ENCODE peak calls at places on chromosomes 3 and 15, in ten cellular contexts. Z is Calu3, M is PC-9, I is cardiac muscle cell, K is fibroblast of lung, Q is nephron progenitor cell, N is choroid plexus epithelial cell, O is cardiac fibroblast, F is GM20000, L is colonic mucosa. A is an unnamed sample.

GRCh38 chr3:15610083-15610482 is 8.5 kb downstream of the BTD start:
- DNase-seq in Z (no peak), M (no peak), I (peak; percentile 91), K (peak; percentile 86), Q (no peak), N (peak; percentile 80), O (peak; percentile 92), F (no peak), L (no peak), A (no peak)

GRCh38 chr15:31272558-31273257 is 53.9 kb upstream of the KLF13 start:
- DNase-seq in Z (peak; percentile 8), M (no peak), I (no peak), K (no peak), Q (no peak), N (no peak), O (no peak), F (no peak), L (peak; percentile 94), A (peak; percentile 66)

GRCh38 chr15:72369964-72370363 is 5.8 kb downstream of the HEXA start:
- DNase-seq in Z (no peak), M (no peak), I (peak; percentile 8), K (no peak), Q (no peak), N (peak; percentile 7), O (peak; percentile 14), F (no peak), L (no peak), A (no peak)

GRCh38 chr3:34108976-34109375 is 310.5 kb downstream of the PDCD6IP start:
- DNase-seq in Z (no peak), M (no peak), I (no peak), K (no peak), Q (no peak), N (no peak), O (no peak), F (no peak), L (no peak), A (no peak)

GRCh38 chr15:41568350-41569017 is 9.5 kb downstream of the TYRO3 start:
- DNase-seq in Z (peak; percentile 6), M (no peak), I (peak; percentile 92), K (peak; percentile 15), Q (peak; percentile 73), N (peak; percentile 54), O (peak; percentile 31), F (no peak), L (no peak), A (no peak)

GRCh38 chr15:60395276-60396011 is 2.3 kb downstream of the ANXA2 start:
- DNase-seq in Z (no peak), M (no peak), I (no peak), K (no peak), Q (no peak), N (peak; percentile 25), O (peak; percentile 43), F (no peak), L (no peak), A (no peak)

GRCh38 chr3:130746296-130747039 is at the start of gene PIK3R4:
- DNase-seq in Z (peak; percentile 99), M (peak; percentile 93), I (peak; percentile 98), K (peak; percentile 98), Q (peak; percentile 96), N (peak; percentile 99), O (peak; percentile 99), F (peak; percentile 91), L (peak; percentile 99), A (peak; percentile 98)

GRCh38 chr3:123652346-123652984 is 67.6 kb upstream of the HACD2 start:
- DNase-seq in Z (peak; percentile 87), M (peak; percentile 51), I (peak; percentile 85), K (peak; percentile 75), Q (peak; percentile 91), N (peak; percentile 84), O (peak; percentile 80), F (peak; percentile 77), L (peak; percentile 88), A (peak; percentile 88)

GRCh38 chr3:185439745-185440466 is 58.9 kb downstream of the TMEM41A start:
- DNase-seq in Z (no peak), M (no peak), I (no peak), K (no peak), Q (no peak), N (no peak), O (no peak), F (no peak), L (no peak), A (no peak)

GRCh38 chr3:161430307-161430706 is 59.0 kb upstream of the SPTSSB start:
- DNase-seq in Z (no peak), M (no peak), I (no peak), K (no peak), Q (no peak), N (no peak), O (no peak), F (no peak), L (no peak), A (no peak)

GRCh38 chr15:72593838-72594237 is 60.7 kb upstream of the GOLGA6B start:
- DNase-seq in Z (no peak), M (no peak), I (no peak), K (no peak), Q (no peak), N (no peak), O (no peak), F (no peak), L (no peak), A (no peak)

GRCh38 chr3:70501596-70501995 is 189.2 kb upstream of the MDFIC2 start:
- DNase-seq in Z (no peak), M (no peak), I (no peak), K (no peak), Q (no peak), N (no peak), O (no peak), F (no peak), L (no peak), A (no peak)

GRCh38 chr3:188974856-188975611 is 196.7 kb upstream of the TPRG1 start:
- DNase-seq in Z (no peak), M (no peak), I (peak; percentile 46), K (peak; percentile 91), Q (no peak), N (peak; percentile 45), O (no peak), F (no peak), L (no peak), A (no peak)

GRCh38 chr3:163916596-163917560 is 1161.4 kb downstream of the SI start:
- DNase-seq in Z (peak; percentile 57), M (no peak), I (no peak), K (no peak), Q (no peak), N (no peak), O (no peak), F (no peak), L (no peak), A (no peak)

GRCh38 chr3:65888980-65889706 is 149.6 kb downstream of the MAGI1 start:
- DNase-seq in Z (no peak), M (peak; percentile 54), I (peak; percentile 96), K (peak; percentile 96), Q (no peak), N (peak; percentile 97), O (peak; percentile 97), F (no peak), L (no peak), A (no peak)

GRCh38 chr15:27889258-27889657 is 209.9 kb downstream of the OCA2 start:
- DNase-seq in Z (no peak), M (no peak), I (no peak), K (no peak), Q (no peak), N (no peak), O (no peak), F (no peak), L (no peak), A (no peak)

GRCh38 chr3:128335621-128336296 is 130.9 kb downstream of the DNAJB8 start:
- DNase-seq in Z (peak; percentile 58), M (peak; percentile 64), I (no peak), K (no peak), Q (no peak), N (no peak), O (no peak), F (no peak), L (no peak), A (no peak)

GRCh38 chr3:152589644-152590043 is 245.3 kb upstream of the P2RY1 start:
- DNase-seq in Z (no peak), M (no peak), I (peak; percentile 40), K (no peak), Q (no peak), N (peak; percentile 10), O (no peak), F (no peak), L (no peak), A (no peak)

GRCh38 chr3:113057117-113057516 is 66.3 kb downstream of the GTPBP8 start:
- DNase-seq in Z (no peak), M (no peak), I (no peak), K (no peak), Q (no peak), N (no peak), O (no peak), F (peak; percentile 54), L (no peak), A (no peak)

GRCh38 chr3:59049671-59050331 is at the start of gene CFAP20DC:
- DNase-seq in Z (peak; percentile 94), M (peak; percentile 81), I (peak; percentile 95), K (peak; percentile 91), Q (peak; percentile 93), N (peak; percentile 93), O (peak; percentile 95), F (peak; percentile 94), L (peak; percentile 91), A (peak; percentile 85)

GRCh38 chr3:4834403-4834866 is 144.8 kb upstream of the BHLHE40 start:
- DNase-seq in Z (no peak), M (no peak), I (no peak), K (no peak), Q (no peak), N (no peak), O (no peak), F (peak; percentile 63), L (no peak), A (no peak)

GRCh38 chr3:112013058-112013783 is 14.5 kb downstream of the TAGLN3 start:
- DNase-seq in Z (peak; percentile 62), M (peak; percentile 48), I (peak; percentile 85), K (peak; percentile 84), Q (peak; percentile 59), N (peak; percentile 90), O (peak; percentile 88), F (peak; percentile 62), L (peak; percentile 55), A (no peak)
- TF ChIP-seq CTCF in Z (peak; percentile 26), M (peak; percentile 90), I (peak; percentile 78), K (peak; percentile 67), Q (peak; percentile 71), N (peak; percentile 89), O (peak; percentile 81), F (peak; percentile 75), L (peak; percentile 44), A (peak; percentile 67)

GRCh38 chr3:41448396-41448795 is 249.1 kb downstream of the CTNNB1 start:
- DNase-seq in Z (no peak), M (no peak), I (no peak), K (no peak), Q (no peak), N (no peak), O (no peak), F (no peak), L (no peak), A (no peak)
- TF ChIP-seq CTCF in Z (no peak), M (no peak), I (no peak), K (no peak), Q (no peak), N (peak; percentile 31), O (no peak), F (no peak), L (no peak), A (no peak)

GRCh38 chr3:96706517-96706916 is 107.9 kb upstream of the EPHA6 start:
- DNase-seq in Z (no peak), M (no peak), I (no peak), K (no peak), Q (no peak), N (no peak), O (no peak), F (no peak), L (no peak), A (no peak)
- TF ChIP-seq CTCF in Z (no peak), M (no peak), I (no peak), K (no peak), Q (no peak), N (no peak), O (no peak), F (no peak), L (no peak), A (no peak)

GRCh38 chr15:65303687-65304392 is 637 bp upstream of the RNU5B-1 start:
- DNase-seq in Z (peak; percentile 75), M (peak; percentile 63), I (peak; percentile 70), K (peak; percentile 68), Q (peak; percentile 36), N (peak; percentile 71), O (peak; percentile 67), F (no peak), L (peak; percentile 66), A (peak; percentile 79)
- TF ChIP-seq CTCF in Z (peak; percentile 78), M (peak; percentile 88), I (peak; percentile 96), K (no peak), Q (no peak), N (no peak), O (no peak), F (no peak), L (no peak), A (no peak)